ENCODE peak calls at places on chromosomes 7 and 10, in four cellular contexts. N is GM12878, H is HepG2, M is K562. O is an unnamed sample.

GRCh38 chr7:69349291-69349690 is 249.0 kb upstream of the AUTS2 start:
- DNase-seq in H (no peak), M (no peak), N (no peak), O (no peak)

GRCh38 chr10:59621771-59622170 is 87.9 kb downstream of the SLC16A9 start:
- DNase-seq in H (no peak), N (no peak), M (no peak), O (no peak)

GRCh38 chr7:135670179-135670578 is 7.9 kb downstream of the STMP1 start:
- DNase-seq in H (no peak), M (no peak), N (no peak), O (no peak)

GRCh38 chr10:77737608-77738007 is 100.0 kb upstream of the KCNMA1 start:
- DNase-seq in N (no peak), M (no peak), H (no peak), O (no peak)

GRCh38 chr7:997404-998395 is 14.7 kb downstream of the CYP2W1 start:
- DNase-seq in N (no peak), H (no peak), M (peak), O (peak)

GRCh38 chr7:16900212-16900768 is 18.5 kb upstream of the AGR3 start:
- DNase-seq in N (no peak), M (no peak), H (no peak), O (no peak)

GRCh38 chr7:31145339-31145738 is 93.2 kb downstream of the ADCYAP1R1 start:
- DNase-seq in H (no peak), N (no peak), M (no peak), O (no peak)

GRCh38 chr10:79090134-79090803 is 21.5 kb downstream of the ZMIZ1 start:
- DNase-seq in N (no peak), M (no peak), H (no peak), O (no peak)

GRCh38 chr7:155324012-155324917 is 26.6 kb downstream of the INSIG1 start:
- DNase-seq in M (peak), H (no peak), N (no peak), O (no peak)

GRCh38 chr10:5105626-5106025 is 11.4 kb downstream of the AKR1C3 start:
- DNase-seq in M (no peak), H (no peak), N (no peak), O (no peak)

GRCh38 chr7:145169908-145170307 is 334.1 kb upstream of the TPK1 start:
- DNase-seq in N (no peak), H (no peak), M (no peak), O (no peak)

GRCh38 chr7:41107938-41108448 is 594.9 kb downstream of the INHBA start:
- DNase-seq in M (no peak), H (peak), N (peak), O (no peak)

GRCh38 chr7:133910761-133911160 is 216.4 kb upstream of the LRGUK start:
- DNase-seq in M (no peak), N (no peak), H (no peak), O (no peak)

GRCh38 chr7:71633571-71634008 is 501.6 kb downstream of the GALNT17 start:
- DNase-seq in M (no peak), N (no peak), H (peak), O (no peak)

GRCh38 chr7:77989981-77990566 is 191.5 kb downstream of the PHTF2 start:
- DNase-seq in M (peak), H (no peak), N (no peak), O (peak)

GRCh38 chr10:113890769-113891168 is 36.3 kb downstream of the NHLRC2 start:
- DNase-seq in N (no peak), M (no peak), H (no peak), O (no peak)

GRCh38 chr7:56046728-56047445 is 4.4 kb downstream of the PSPH start:
- DNase-seq in H (peak), N (no peak), M (no peak), O (no peak)

GRCh38 chr10:47233631-47234030 is 66.4 kb upstream of the GDF10 start:
- DNase-seq in N (no peak), H (no peak), M (no peak), O (no peak)

GRCh38 chr10:107616463-107617131 is 452.1 kb upstream of the SORCS1 start:
- DNase-seq in N (no peak), M (no peak), H (no peak), O (no peak)

GRCh38 chr10:51896849-51897248 is 197.5 kb upstream of the CSTF2T start:
- DNase-seq in N (no peak), H (no peak), M (no peak), O (no peak)

DNA sequence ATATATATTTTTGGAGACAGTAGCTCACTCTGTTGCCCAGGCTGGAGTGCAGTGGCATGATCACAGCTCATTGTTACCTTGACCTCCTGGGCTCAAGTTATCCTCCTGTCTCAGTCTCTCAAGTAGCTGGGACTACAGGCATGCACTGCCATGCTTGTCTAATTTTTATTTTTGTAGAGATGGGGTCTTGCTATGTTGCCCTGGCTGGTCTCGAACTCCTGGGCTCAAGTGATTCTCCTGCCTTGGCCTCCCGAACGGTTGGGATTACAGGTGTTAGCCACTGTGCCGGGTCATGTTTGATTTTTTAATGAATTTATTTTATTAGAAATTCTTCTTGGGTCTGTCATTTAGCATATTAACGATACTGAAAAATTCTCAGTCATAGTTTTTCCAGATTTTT is 70.5 kb downstream of the TMEM270 start:
- DNase-seq in M (no peak), H (no peak), N (no peak), O (no peak)
- TF ChIP-seq ETV6 in M (no peak), H (no peak), N (no peak), O (no peak)

GRCh38 chr10:1348773-1349050 is 292.5 kb downstream of the WDR37 start:
- DNase-seq in H (no peak), N (no peak), M (no peak), O (no peak)

GRCh38 chr10:1346201-1346600 is 290.0 kb downstream of the WDR37 start:
- DNase-seq in M (no peak), H (no peak), N (no peak), O (no peak)

GRCh38 chr10:1347525-1347924 is 291.3 kb downstream of the WDR37 start:
- DNase-seq in M (no peak), N (no peak), H (no peak), O (no peak)

GRCh38 chr10:1345368-1345767 is 289.2 kb downstream of the WDR37 start:
- DNase-seq in N (no peak), H (no peak), M (no peak), O (no peak)

GRCh38 chr10:1347962-1348772 is 292.0 kb downstream of the WDR37 start:
- DNase-seq in N (no peak), M (no peak), H (no peak), O (no peak)
- TF ChIP-seq ETV6 in N (no peak), M (no peak), H (no peak), O (no peak)

DNA sequence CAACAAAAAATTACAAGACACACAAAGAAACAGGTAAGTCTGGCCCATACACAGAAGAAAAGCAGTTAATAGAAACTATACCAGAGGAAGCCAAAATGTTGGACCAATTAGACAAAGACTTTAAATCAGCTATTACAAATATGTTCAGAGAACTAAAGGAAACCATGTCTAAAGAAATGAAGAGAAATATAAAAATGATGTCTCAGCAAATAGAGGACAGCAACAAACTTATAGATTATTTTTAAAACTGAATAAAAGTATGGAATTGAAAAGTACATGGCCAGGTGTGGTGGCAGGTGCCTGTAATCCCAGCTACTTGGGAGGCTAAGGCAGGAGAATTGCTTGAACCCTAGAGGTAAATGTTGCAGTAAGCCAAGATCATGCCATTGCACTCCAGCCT is 58.5 kb downstream of the LHFPL3 start:
- DNase-seq in M (no peak), N (no peak), H (no peak), O (no peak)
- TF ChIP-seq ETV6 in M (no peak), N (no peak), H (no peak), O (no peak)

GRCh38 chr10:63393050-63393449 is 72.7 kb downstream of the JMJD1C start:
- DNase-seq in H (no peak), M (no peak), N (no peak), O (no peak)

GRCh38 chr10:63390521-63390920 is 75.3 kb downstream of the JMJD1C start:
- DNase-seq in H (no peak), M (no peak), N (no peak), O (no peak)

GRCh38 chr10:63392224-63392623 is 73.6 kb downstream of the JMJD1C start:
- DNase-seq in M (no peak), H (no peak), N (no peak), O (no peak)

GRCh38 chr10:63391812-63392211 is 74.0 kb downstream of the JMJD1C start:
- DNase-seq in M (no peak), N (no peak), H (no peak), O (no peak)

GRCh38 chr10:63396123-63396719 is 69.6 kb downstream of the JMJD1C start:
- DNase-seq in M (peak), H (no peak), N (no peak), O (no peak)
- TF ChIP-seq ETV6 in M (no peak), H (no peak), N (no peak), O (no peak)

DNA sequence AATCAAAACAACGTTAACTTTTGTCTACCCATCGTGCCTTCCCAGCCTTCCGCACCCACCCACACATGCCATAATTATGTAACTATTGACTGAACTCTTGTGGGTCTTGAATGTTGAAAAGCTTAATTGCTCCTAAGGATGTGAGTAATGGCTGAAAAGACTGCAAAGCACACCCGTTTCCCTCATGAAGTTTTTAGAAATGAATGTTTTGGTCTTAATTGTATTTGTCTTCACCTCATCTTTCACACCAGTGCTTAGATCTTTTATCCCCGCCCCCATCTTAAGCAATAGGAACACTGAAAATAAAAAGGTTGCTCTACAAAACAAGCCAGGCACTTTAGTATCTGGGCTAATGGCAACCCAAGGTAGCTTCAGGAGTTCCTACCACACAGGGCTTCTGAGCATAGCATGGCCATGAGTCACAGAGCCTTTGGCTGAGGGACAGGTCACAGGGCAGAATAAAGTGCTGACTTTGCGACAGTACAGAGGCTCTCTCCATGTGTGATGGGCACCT is 690.5 kb downstream of the PARD3 start:
- DNase-seq in N (no peak), H (peak), M (no peak), O (no peak)
- TF ChIP-seq ETV6 in N (no peak), H (no peak), M (no peak), O (no peak)

DNA sequence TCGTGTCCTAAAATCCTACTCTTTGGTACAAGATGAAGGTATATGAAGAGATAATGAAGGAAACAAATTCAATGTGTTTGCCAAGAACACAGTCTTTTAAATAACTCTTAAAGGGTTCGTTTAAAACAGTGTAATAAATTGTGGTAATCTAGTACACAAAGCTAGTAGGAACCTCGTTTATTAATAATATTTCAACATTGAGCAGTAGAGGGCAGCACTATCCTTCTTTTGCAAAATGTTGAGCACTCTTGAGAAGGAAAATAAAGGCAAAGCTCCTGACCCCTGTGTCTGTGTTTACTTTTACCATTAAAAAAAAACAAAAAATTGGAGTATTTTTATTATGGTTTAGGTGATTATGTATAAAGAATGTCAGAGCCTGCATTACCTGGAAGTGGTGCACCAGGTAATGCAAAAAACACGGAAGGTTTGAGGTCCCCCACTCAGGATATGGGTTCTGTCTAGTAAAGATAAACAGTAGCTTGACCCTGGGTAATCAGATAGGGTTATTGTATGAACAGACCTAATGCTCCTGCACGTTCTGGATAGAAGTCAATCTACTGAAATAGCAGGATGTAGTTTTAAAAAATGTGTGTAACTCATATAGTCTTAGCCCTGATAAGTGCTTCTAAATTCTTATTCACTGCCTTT is 5.7 kb upstream of the GOT1 start:
- DNase-seq in N (no peak), M (peak), H (peak), O (no peak)
- TF ChIP-seq ETV6 in N (no peak), M (no peak), H (no peak), O (no peak)

GRCh38 chr7:158802535-158803199 is 26.6 kb downstream of the ESYT2 start:
- DNase-seq in H (no peak), M (no peak), N (no peak), O (no peak)
- TF ChIP-seq ETV6 in H (no peak), M (no peak), N (no peak), O (no peak)